ENCODE peak calls at places on chromosomes 5 and 9, in four cellular contexts. One of them, this sample, is unnamed.

GRCh38 chr9:39588056-39588814 is 232.8 kb downstream of the SPATA31A1 start:
- DNase-seq in lower lobe of right lung: no peak
- DNase-seq in pancreas: no peak
- DNase-seq in left ventricle myocardium inferior: no peak
- DNase-seq in this sample: no peak

GRCh38 chr5:43603535-43604363 is 769 bp downstream of the NNT start:
- DNase-seq in pancreas: peak
- DNase-seq in left ventricle myocardium inferior: peak
- DNase-seq in lower lobe of right lung: peak
- DNase-seq in this sample: peak

GRCh38 chr5:19891658-19892057 is 96.3 kb downstream of the CDH18 start:
- DNase-seq in left ventricle myocardium inferior: no peak
- DNase-seq in pancreas: no peak
- DNase-seq in lower lobe of right lung: no peak
- DNase-seq in this sample: no peak

GRCh38 chr5:16507716-16508115 is 42.1 kb upstream of the ZNF622 start:
- DNase-seq in lower lobe of right lung: no peak
- DNase-seq in pancreas: no peak
- DNase-seq in left ventricle myocardium inferior: no peak
- DNase-seq in this sample: no peak

GRCh38 chr9:4077499-4078102 is 222.3 kb downstream of the GLIS3 start:
- DNase-seq in left ventricle myocardium inferior: peak
- DNase-seq in pancreas: peak
- DNase-seq in lower lobe of right lung: peak
- DNase-seq in this sample: peak

GRCh38 chr5:123125172-123125508 is 36.1 kb downstream of the PRDM6 start:
- DNase-seq in lower lobe of right lung: no peak
- DNase-seq in left ventricle myocardium inferior: no peak
- DNase-seq in pancreas: no peak
- DNase-seq in this sample: no peak

GRCh38 chr9:127500399-127500798 is 49.1 kb downstream of the LRSAM1 start:
- DNase-seq in pancreas: no peak
- DNase-seq in left ventricle myocardium inferior: no peak
- DNase-seq in lower lobe of right lung: no peak
- DNase-seq in this sample: no peak

GRCh38 chr9:97895695-97896332 is 26.5 kb downstream of the TRMO start:
- DNase-seq in pancreas: no peak
- DNase-seq in left ventricle myocardium inferior: no peak
- DNase-seq in lower lobe of right lung: no peak
- DNase-seq in this sample: no peak

GRCh38 chr9:77194423-77194822 is 17.1 kb downstream of the VPS13A start:
- DNase-seq in pancreas: no peak
- DNase-seq in lower lobe of right lung: no peak
- DNase-seq in left ventricle myocardium inferior: no peak
- DNase-seq in this sample: no peak

GRCh38 chr9:116416421-116416820 is 262.8 kb downstream of the PAPPA start:
- DNase-seq in pancreas: no peak
- DNase-seq in left ventricle myocardium inferior: no peak
- DNase-seq in lower lobe of right lung: no peak
- DNase-seq in this sample: no peak

GRCh38 chr9:112135706-112136105 is 39.4 kb downstream of the SUSD1 start:
- DNase-seq in pancreas: no peak
- DNase-seq in lower lobe of right lung: no peak
- DNase-seq in left ventricle myocardium inferior: no peak
- DNase-seq in this sample: no peak

GRCh38 chr9:37929441-37929895 is 25.5 kb upstream of the SLC25A51 start:
- DNase-seq in lower lobe of right lung: peak
- DNase-seq in pancreas: no peak
- DNase-seq in left ventricle myocardium inferior: no peak
- DNase-seq in this sample: no peak

GRCh38 chr5:57495688-57496087 is 13.1 kb upstream of the ACTBL2 start:
- DNase-seq in pancreas: no peak
- DNase-seq in left ventricle myocardium inferior: no peak
- DNase-seq in lower lobe of right lung: no peak
- DNase-seq in this sample: no peak
- H3K27ac ChIP-seq in pancreas: no peak
- H3K27ac ChIP-seq in left ventricle myocardium inferior: no peak
- H3K27ac ChIP-seq in lower lobe of right lung: peak
- H3K27ac ChIP-seq in this sample: peak

DNA sequence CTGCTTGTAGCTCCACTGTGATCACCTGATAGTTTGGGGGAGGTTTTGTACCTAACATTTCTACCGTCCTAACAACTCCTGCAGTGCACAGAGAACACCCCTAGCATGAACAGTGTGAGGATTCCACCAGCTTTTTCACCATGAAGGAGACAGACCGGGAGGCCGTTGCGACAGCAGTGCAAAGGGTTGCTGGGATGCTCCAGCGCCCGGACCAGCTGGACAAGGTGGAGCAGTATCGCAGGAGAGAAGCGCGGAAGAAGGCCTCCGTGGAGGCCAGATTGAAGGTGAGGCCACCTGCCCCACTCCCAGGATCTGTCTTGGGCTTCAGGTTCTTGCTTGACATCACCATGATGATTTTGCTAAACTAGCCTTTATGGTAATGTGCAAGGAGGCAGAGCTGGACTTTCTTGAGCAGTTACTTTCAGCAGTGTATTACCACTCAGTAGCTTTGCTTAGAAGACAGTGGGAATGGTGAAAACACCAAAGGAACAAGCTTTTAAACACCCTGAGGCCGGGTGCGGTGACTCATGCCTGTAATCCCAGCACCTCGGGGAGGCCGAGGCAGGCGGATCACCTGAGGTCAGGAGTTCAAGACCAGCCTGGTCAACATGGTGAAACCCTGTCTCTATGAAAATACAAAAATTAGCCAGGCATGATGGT is 3.2 kb downstream of the EXOC3 start:
- DNase-seq in pancreas: no peak
- DNase-seq in left ventricle myocardium inferior: no peak
- DNase-seq in lower lobe of right lung: no peak
- DNase-seq in this sample: no peak
- H3K27ac ChIP-seq in pancreas: no peak
- H3K27ac ChIP-seq in left ventricle myocardium inferior: no peak
- H3K27ac ChIP-seq in lower lobe of right lung: no peak
- H3K27ac ChIP-seq in this sample: no peak

GRCh38 chr9:35341021-35341420 is 148.9 kb upstream of the RUSC2 start:
- DNase-seq in lower lobe of right lung: no peak
- DNase-seq in left ventricle myocardium inferior: no peak
- DNase-seq in pancreas: no peak
- DNase-seq in this sample: no peak

GRCh38 chr9:35342221-35342620 is 147.7 kb upstream of the RUSC2 start:
- DNase-seq in left ventricle myocardium inferior: no peak
- DNase-seq in pancreas: no peak
- DNase-seq in lower lobe of right lung: no peak
- DNase-seq in this sample: no peak

GRCh38 chr9:35340046-35340445 is 149.9 kb upstream of the RUSC2 start:
- DNase-seq in pancreas: no peak
- DNase-seq in left ventricle myocardium inferior: no peak
- DNase-seq in lower lobe of right lung: no peak
- DNase-seq in this sample: no peak

GRCh38 chr9:35338561-35339274 is 151.2 kb upstream of the RUSC2 start:
- DNase-seq in lower lobe of right lung: no peak
- DNase-seq in left ventricle myocardium inferior: no peak
- DNase-seq in pancreas: no peak
- DNase-seq in this sample: no peak

DNA sequence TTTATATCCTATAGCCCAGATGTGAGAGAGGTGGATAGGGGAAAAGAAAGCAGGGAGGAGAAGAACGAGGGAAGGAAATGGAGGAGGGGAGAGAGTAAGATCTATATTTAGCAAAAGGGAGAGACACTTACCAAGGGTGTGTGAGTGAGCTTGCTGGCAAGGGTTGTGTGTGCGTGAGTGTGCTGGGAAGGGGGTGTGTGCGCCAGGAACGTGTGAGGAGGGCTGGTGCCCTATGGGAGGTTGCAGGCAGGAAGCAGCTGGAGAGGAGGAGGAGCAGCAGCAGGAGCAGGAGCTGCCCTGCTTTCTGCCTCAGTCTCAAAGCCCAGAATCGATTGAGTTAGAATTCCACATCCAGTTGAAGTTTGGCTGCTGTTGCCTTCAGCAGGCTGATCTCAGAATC is 148.3 kb upstream of the RUSC2 start:
- DNase-seq in left ventricle myocardium inferior: peak
- DNase-seq in pancreas: peak
- DNase-seq in lower lobe of right lung: peak
- DNase-seq in this sample: no peak
- H3K27ac ChIP-seq in left ventricle myocardium inferior: peak
- H3K27ac ChIP-seq in pancreas: no peak
- H3K27ac ChIP-seq in lower lobe of right lung: peak
- H3K27ac ChIP-seq in this sample: no peak

DNA sequence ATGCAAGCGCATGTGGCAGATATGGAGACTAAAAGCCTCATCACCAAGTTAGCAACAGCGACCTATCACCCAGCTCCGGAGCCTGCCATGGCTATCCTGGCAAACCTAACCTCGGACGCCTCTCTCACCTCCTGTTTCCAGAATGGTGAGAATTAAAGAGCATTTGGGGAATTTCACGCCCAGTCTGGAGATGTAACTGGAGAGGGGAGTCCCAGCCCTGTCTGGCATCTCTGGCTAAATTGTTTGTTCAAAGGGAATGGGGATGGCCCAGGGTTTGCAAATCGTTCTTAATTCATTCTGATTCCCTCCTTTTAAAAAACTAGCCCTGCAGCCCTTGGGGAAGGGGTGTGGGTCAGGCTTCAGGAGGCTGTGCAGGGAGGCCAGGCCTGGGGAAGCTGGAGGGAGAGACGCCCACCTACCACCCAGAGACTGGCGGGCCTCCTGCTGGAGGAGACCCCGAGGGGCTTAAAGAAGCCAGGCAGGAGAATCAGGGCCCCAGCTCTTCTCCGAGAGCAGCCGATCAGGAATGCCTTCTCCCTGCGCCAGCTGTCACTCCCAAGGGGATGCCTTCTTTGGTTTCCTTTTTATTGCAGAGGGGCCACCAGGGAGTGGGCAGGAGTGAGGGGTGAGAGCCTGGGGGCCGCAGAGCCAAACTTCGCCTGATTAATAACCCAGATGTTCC is 971 bp upstream of the COL5A1 start:
- DNase-seq in pancreas: no peak
- DNase-seq in left ventricle myocardium inferior: no peak
- DNase-seq in lower lobe of right lung: no peak
- DNase-seq in this sample: no peak
- H3K27ac ChIP-seq in pancreas: no peak
- H3K27ac ChIP-seq in left ventricle myocardium inferior: peak
- H3K27ac ChIP-seq in lower lobe of right lung: peak
- H3K27ac ChIP-seq in this sample: no peak

DNA sequence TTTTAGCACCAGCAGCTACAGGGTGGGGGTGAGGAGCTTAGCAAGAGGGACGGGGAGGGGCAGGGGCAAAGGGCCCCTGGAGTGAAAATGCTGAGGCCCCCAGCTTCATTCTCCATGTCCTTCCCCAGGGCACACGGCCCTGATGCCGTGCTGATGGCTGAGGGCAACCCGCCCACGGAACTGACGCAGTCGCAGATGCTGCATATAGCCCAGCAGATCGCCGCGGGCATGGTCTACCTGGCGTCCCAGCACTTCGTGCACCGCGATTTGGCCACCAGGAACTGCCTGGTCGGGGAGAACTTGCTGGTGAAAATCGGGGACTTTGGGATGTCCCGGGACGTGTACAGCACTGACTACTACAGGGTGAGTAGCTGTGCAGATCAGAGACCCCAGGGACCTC is 285.6 kb downstream of the NTRK2 start:
- DNase-seq in lower lobe of right lung: no peak
- DNase-seq in pancreas: no peak
- DNase-seq in left ventricle myocardium inferior: no peak
- DNase-seq in this sample: no peak
- H3K27ac ChIP-seq in lower lobe of right lung: no peak
- H3K27ac ChIP-seq in pancreas: no peak
- H3K27ac ChIP-seq in left ventricle myocardium inferior: no peak
- H3K27ac ChIP-seq in this sample: no peak

GRCh38 chr5:140134277-140134935 is 8.7 kb downstream of the IGIP start:
- DNase-seq in left ventricle myocardium inferior: no peak
- DNase-seq in pancreas: no peak
- DNase-seq in lower lobe of right lung: no peak
- DNase-seq in this sample: no peak
- H3K27ac ChIP-seq in left ventricle myocardium inferior: no peak
- H3K27ac ChIP-seq in pancreas: no peak
- H3K27ac ChIP-seq in lower lobe of right lung: no peak
- H3K27ac ChIP-seq in this sample: no peak

DNA sequence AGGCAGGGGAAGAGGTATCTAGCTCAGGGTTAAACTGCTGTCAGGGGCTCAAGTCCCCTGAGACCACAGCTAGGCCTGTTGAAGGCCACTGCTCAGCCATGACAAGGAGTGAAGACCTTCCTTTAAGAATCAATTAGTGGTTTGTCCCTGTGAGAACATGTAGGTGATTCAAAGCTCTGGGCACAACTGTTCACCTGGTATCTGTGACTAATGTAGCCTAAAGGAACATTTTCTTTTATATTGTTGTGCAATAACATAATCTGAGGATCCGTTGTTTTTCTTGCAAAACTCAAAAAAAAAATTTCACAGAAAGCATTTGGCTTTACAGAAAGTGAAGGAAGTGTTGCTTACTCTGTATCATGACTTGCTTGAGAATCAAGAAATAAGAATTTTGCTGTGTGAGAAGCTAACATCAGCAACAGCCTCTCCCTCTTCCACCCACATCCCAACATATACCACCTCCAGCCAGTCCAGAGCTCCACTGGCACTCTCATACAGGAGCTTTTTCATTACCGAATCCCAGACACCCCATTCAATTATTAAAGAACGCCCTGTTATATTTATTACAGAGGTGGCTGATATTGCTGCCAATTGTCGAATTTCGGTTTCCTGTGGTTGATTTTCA is 807.0 kb downstream of the TLE4 start:
- DNase-seq in left ventricle myocardium inferior: no peak
- DNase-seq in pancreas: no peak
- DNase-seq in lower lobe of right lung: no peak
- DNase-seq in this sample: no peak
- H3K27ac ChIP-seq in left ventricle myocardium inferior: no peak
- H3K27ac ChIP-seq in pancreas: no peak
- H3K27ac ChIP-seq in lower lobe of right lung: no peak
- H3K27ac ChIP-seq in this sample: no peak

GRCh38 chr5:126503602-126504104 is 80.4 kb downstream of the GRAMD2B start:
- DNase-seq in lower lobe of right lung: no peak
- DNase-seq in left ventricle myocardium inferior: no peak
- DNase-seq in pancreas: no peak
- DNase-seq in this sample: peak
- H3K27ac ChIP-seq in lower lobe of right lung: peak
- H3K27ac ChIP-seq in left ventricle myocardium inferior: peak
- H3K27ac ChIP-seq in pancreas: no peak
- H3K27ac ChIP-seq in this sample: no peak

GRCh38 chr5:174531782-174532191 is 192.6 kb upstream of the MSX2 start:
- DNase-seq in left ventricle myocardium inferior: no peak
- DNase-seq in pancreas: no peak
- DNase-seq in lower lobe of right lung: no peak
- DNase-seq in this sample: no peak
- H3K27ac ChIP-seq in left ventricle myocardium inferior: no peak
- H3K27ac ChIP-seq in pancreas: no peak
- H3K27ac ChIP-seq in lower lobe of right lung: no peak
- H3K27ac ChIP-seq in this sample: no peak

GRCh38 chr9:92325269-92325990 is at the start of the genes CENPP and NOL8:
- DNase-seq in pancreas: peak
- DNase-seq in left ventricle myocardium inferior: peak
- DNase-seq in lower lobe of right lung: peak
- DNase-seq in this sample: peak

GRCh38 chr9:92325991-92326500 is 293 bp downstream of the CENPP start:
- DNase-seq in left ventricle myocardium inferior: no peak
- DNase-seq in lower lobe of right lung: no peak
- DNase-seq in pancreas: peak
- DNase-seq in this sample: no peak

GRCh38 chr9:92327283-92327850 is 1.6 kb downstream of the CENPP start:
- DNase-seq in left ventricle myocardium inferior: no peak
- DNase-seq in lower lobe of right lung: no peak
- DNase-seq in pancreas: no peak
- DNase-seq in this sample: no peak

GRCh38 chr9:92324889-92325268 is 271 bp downstream of the NOL8 start:
- DNase-seq in lower lobe of right lung: peak
- DNase-seq in left ventricle myocardium inferior: no peak
- DNase-seq in pancreas: no peak
- DNase-seq in this sample: no peak

GRCh38 chr9:92324451-92324850 is 699 bp downstream of the NOL8 start:
- DNase-seq in pancreas: no peak
- DNase-seq in lower lobe of right lung: no peak
- DNase-seq in left ventricle myocardium inferior: no peak
- DNase-seq in this sample: peak
- H3K27ac ChIP-seq in pancreas: no peak
- H3K27ac ChIP-seq in lower lobe of right lung: peak
- H3K27ac ChIP-seq in left ventricle myocardium inferior: peak
- H3K27ac ChIP-seq in this sample: peak